ENCODE peak calls at places on chromosome 9, in six cellular contexts. W, N, I, O, C and Z are unnamed samples.

GRCh38 chr9:1208185-1208584 is 158.0 kb downstream of the DMRT2 start:
- DNase-seq in I (peak), N (peak), O (no peak), C (no peak), W (no peak), Z (no peak)

GRCh38 chr9:130981002-130981760 is 27.8 kb upstream of the LAMC3 start:
- DNase-seq in I (no peak), W (no peak), C (no peak), N (no peak), O (no peak), Z (no peak)

GRCh38 chr9:116403171-116403570 is 249.6 kb downstream of the PAPPA start:
- DNase-seq in W (no peak), I (no peak), O (no peak), C (no peak), N (no peak), Z (no peak)

GRCh38 chr9:8186553-8186952 is 387.0 kb upstream of the DMAC1 start:
- DNase-seq in W (no peak), C (no peak), I (no peak), O (no peak), N (no peak), Z (no peak)

GRCh38 chr9:123437201-123437600 is 81.2 kb downstream of the CRB2 start:
- DNase-seq in C (no peak), N (no peak), O (no peak), W (no peak), I (no peak), Z (no peak)

GRCh38 chr9:131755541-131756198 is 15.8 kb upstream of the RAPGEF1 start:
- DNase-seq in I (no peak), N (peak), C (no peak), O (peak), W (peak), Z (peak)

GRCh38 chr9:136799079-136799853 is 3.1 kb downstream of the CCDC183 start:
- DNase-seq in W (no peak), C (no peak), N (no peak), I (no peak), O (no peak), Z (no peak)

GRCh38 chr9:93598647-93599241 is 22.4 kb downstream of the PHF2 start:
- DNase-seq in C (no peak), I (no peak), N (no peak), W (no peak), O (no peak), Z (no peak)

GRCh38 chr9:121372563-121373400 is 2.7 kb upstream of the STOM start:
- DNase-seq in O (peak), W (no peak), N (no peak), I (peak), C (no peak), Z (no peak)

GRCh38 chr9:115650768-115651167 is 502.8 kb upstream of the PAPPA start:
- DNase-seq in N (peak), C (peak), I (peak), W (no peak), O (peak), Z (no peak)

GRCh38 chr9:3240651-3241268 is 285.0 kb downstream of the RFX3 start:
- DNase-seq in O (peak), I (no peak), C (peak), W (peak), N (peak), Z (peak)

GRCh38 chr9:133035669-133036068 is 4.9 kb downstream of the GTF3C5 start:
- DNase-seq in W (no peak), C (no peak), I (no peak), O (no peak), N (no peak), Z (no peak)

GRCh38 chr9:2012347-2012746 is 2.8 kb upstream of the SMARCA2 start:
- DNase-seq in I (no peak), C (no peak), O (no peak), W (no peak), N (no peak), Z (no peak)

GRCh38 chr9:134489621-134490380 is 151.8 kb upstream of the COL5A1 start:
- DNase-seq in N (no peak), O (no peak), C (no peak), W (no peak), I (no peak), Z (no peak)

GRCh38 chr9:38358390-38359296 is 33.9 kb upstream of the ALDH1B1 start:
- DNase-seq in C (no peak), N (no peak), W (no peak), O (no peak), I (no peak), Z (no peak)